ENCODE peak calls at places on chromosome 19, in six cellular contexts. P is fibroblast of the aortic adventitia; V is naive thymus-derived CD8-positive, alpha-beta T cell; X is activated CD4-positive, alpha-beta T cell treated with anti-CD3 and anti-CD28 coated beads, Interleukin-2, amount 10 ng/mL, durations not matched to agents 7 days and 5 days; B is heart right ventricle; T is MG63. W is an unnamed sample.
A peak's percentile ranks its signal among the peaks of the same experiment; 100 is the strongest.

GRCh38 chr19:49847731-49848696 is 2.9 kb upstream of the PTOV1 start:
- DNase-seq in P (peak; percentile 79), V (no peak), X (peak; percentile 44), B (no peak), T (no peak), W (no peak)

GRCh38 chr19:49840321-49840720 is 10.6 kb upstream of the PTOV1 start:
- DNase-seq in P (no peak), V (no peak), X (no peak), B (no peak), T (no peak), W (no peak)

GRCh38 chr19:6198896-6199239 is 63.4 kb downstream of the ACSBG2 start:
- DNase-seq in P (no peak), V (no peak), X (no peak), B (no peak), T (no peak), W (no peak)

GRCh38 chr19:34838753-34839431 is 65.9 kb upstream of the ZNF599 start:
- DNase-seq in P (peak; percentile 1), V (peak; percentile 29), X (peak; percentile 12), B (peak; percentile 33), T (no peak), W (no peak)

GRCh38 chr19:6754136-6754535 is 13.1 kb downstream of the SH2D3A start:
- DNase-seq in P (no peak), V (no peak), X (no peak), B (no peak), T (no peak), W (no peak)

GRCh38 chr19:2974342-2974932 is 2.9 kb upstream of the TLE6 start:
- DNase-seq in P (peak; percentile 26), V (no peak), X (no peak), B (peak; percentile 32), T (no peak), W (no peak)

GRCh38 chr19:10471909-10472308 is 31.2 kb downstream of the KEAP1 start:
- DNase-seq in P (peak; percentile 58), V (peak; percentile 24), X (peak; percentile 52), B (no peak), T (no peak), W (no peak)

GRCh38 chr19:45560038-45560437 is 24.6 kb downstream of the OPA3 start:
- DNase-seq in P (no peak), V (no peak), X (no peak), B (no peak), T (no peak), W (no peak)

GRCh38 chr19:44808463-44809371 is at the start of gene BCAM:
- DNase-seq in P (peak; percentile 54), V (no peak), X (no peak), B (peak; percentile 90), T (peak; percentile 70), W (peak; percentile 91)

GRCh38 chr19:10288662-10289166 is 1.0 kb upstream of the ICAM5 start:
- DNase-seq in P (no peak), V (no peak), X (peak; percentile 28), B (no peak), T (no peak), W (no peak)

GRCh38 chr19:18611327-18612050 is 1.2 kb upstream of the TMEM59L start:
- DNase-seq in P (no peak), V (peak; percentile 41), X (no peak), B (no peak), T (no peak), W (no peak)

GRCh38 chr19:42471554-42472249 is 29.0 kb upstream of the CXCL17 start:
- DNase-seq in P (no peak), V (no peak), X (no peak), B (no peak), T (peak; percentile 45), W (no peak)

GRCh38 chr19:16470911-16471811 is 609 bp downstream of the EPS15L1 start:
- DNase-seq in P (peak; percentile 59), V (no peak), X (peak; percentile 41), B (peak; percentile 25), T (peak; percentile 54), W (peak; percentile 65)

GRCh38 chr19:51798127-51798526 is 3.2 kb downstream of the FPR3 start:
- DNase-seq in P (no peak), V (no peak), X (no peak), B (no peak), T (no peak), W (no peak)

GRCh38 chr19:15210323-15210774 is 9.6 kb upstream of the NOTCH3 start:
- DNase-seq in P (peak; percentile 59), V (no peak), X (no peak), B (peak; percentile 30), T (no peak), W (no peak)

GRCh38 chr19:2514981-2515518 is 39.1 kb downstream of the GADD45B start:
- DNase-seq in P (no peak), V (no peak), X (no peak), B (no peak), T (no peak), W (no peak)